ENCODE peak calls at places on chromosomes 12 and 14, in nine cellular contexts. One of them, this sample, is unnamed.

GRCh38 chr14:71371711-71372396 is 464.6 kb downstream of the PCNX1 start:
- DNase-seq in activated naive CD8-positive, alpha-beta T cell treated with anti-CD3 and anti-CD28 coated beads, Interleukin-2, amount 50 U/mL, for 24 hours: no peak
- DNase-seq in epithelial cell of esophagus: peak
- DNase-seq in stimulated activated CD4-positive, alpha-beta T cell treated with anti-CD3 and anti-CD28 coated beads, Interleukin-12 subunit alpha, Interleukin-12 subunit beta, amount 100 ng/mL, for 48 hours: no peak
- DNase-seq in HEK293T: no peak
- DNase-seq in activated CD4-positive, alpha-beta T cell treated with anti-CD3 and anti-CD28 coated beads, Interleukin-2, amount 50 U/mL, for 48 hours: no peak
- DNase-seq in fibroblast of villous mesenchyme: no peak
- DNase-seq in H7: no peak
- DNase-seq in neural crest cell: no peak
- DNase-seq in this sample: peak

GRCh38 chr14:89186850-89187376 is 230.1 kb downstream of the FOXN3 start:
- DNase-seq in activated naive CD8-positive, alpha-beta T cell treated with anti-CD3 and anti-CD28 coated beads, Interleukin-2, amount 50 U/mL, for 24 hours: no peak
- DNase-seq in epithelial cell of esophagus: peak
- DNase-seq in stimulated activated CD4-positive, alpha-beta T cell treated with anti-CD3 and anti-CD28 coated beads, Interleukin-12 subunit alpha, Interleukin-12 subunit beta, amount 100 ng/mL, for 48 hours: no peak
- DNase-seq in HEK293T: no peak
- DNase-seq in activated CD4-positive, alpha-beta T cell treated with anti-CD3 and anti-CD28 coated beads, Interleukin-2, amount 50 U/mL, for 48 hours: no peak
- DNase-seq in fibroblast of villous mesenchyme: no peak
- DNase-seq in H7: no peak
- DNase-seq in neural crest cell: no peak
- DNase-seq in this sample: peak

GRCh38 chr14:52052991-52053390 is 15.9 kb downstream of the NID2 start:
- DNase-seq in activated naive CD8-positive, alpha-beta T cell treated with anti-CD3 and anti-CD28 coated beads, Interleukin-2, amount 50 U/mL, for 24 hours: no peak
- DNase-seq in epithelial cell of esophagus: no peak
- DNase-seq in stimulated activated CD4-positive, alpha-beta T cell treated with anti-CD3 and anti-CD28 coated beads, Interleukin-12 subunit alpha, Interleukin-12 subunit beta, amount 100 ng/mL, for 48 hours: no peak
- DNase-seq in HEK293T: no peak
- DNase-seq in activated CD4-positive, alpha-beta T cell treated with anti-CD3 and anti-CD28 coated beads, Interleukin-2, amount 50 U/mL, for 48 hours: no peak
- DNase-seq in fibroblast of villous mesenchyme: peak
- DNase-seq in H7: no peak
- DNase-seq in neural crest cell: no peak
- DNase-seq in this sample: peak

GRCh38 chr14:81406863-81407262 is 6.7 kb upstream of the STON2 start:
- DNase-seq in activated naive CD8-positive, alpha-beta T cell treated with anti-CD3 and anti-CD28 coated beads, Interleukin-2, amount 50 U/mL, for 24 hours: no peak
- DNase-seq in epithelial cell of esophagus: peak
- DNase-seq in stimulated activated CD4-positive, alpha-beta T cell treated with anti-CD3 and anti-CD28 coated beads, Interleukin-12 subunit alpha, Interleukin-12 subunit beta, amount 100 ng/mL, for 48 hours: no peak
- DNase-seq in HEK293T: no peak
- DNase-seq in activated CD4-positive, alpha-beta T cell treated with anti-CD3 and anti-CD28 coated beads, Interleukin-2, amount 50 U/mL, for 48 hours: no peak
- DNase-seq in fibroblast of villous mesenchyme: peak
- DNase-seq in H7: no peak
- DNase-seq in neural crest cell: no peak
- DNase-seq in this sample: peak

GRCh38 chr14:54652188-54652889 is 85.4 kb downstream of the SAMD4A start:
- DNase-seq in activated naive CD8-positive, alpha-beta T cell treated with anti-CD3 and anti-CD28 coated beads, Interleukin-2, amount 50 U/mL, for 24 hours: no peak
- DNase-seq in epithelial cell of esophagus: peak
- DNase-seq in stimulated activated CD4-positive, alpha-beta T cell treated with anti-CD3 and anti-CD28 coated beads, Interleukin-12 subunit alpha, Interleukin-12 subunit beta, amount 100 ng/mL, for 48 hours: no peak
- DNase-seq in HEK293T: peak
- DNase-seq in activated CD4-positive, alpha-beta T cell treated with anti-CD3 and anti-CD28 coated beads, Interleukin-2, amount 50 U/mL, for 48 hours: no peak
- DNase-seq in fibroblast of villous mesenchyme: peak
- DNase-seq in H7: peak
- DNase-seq in neural crest cell: no peak
- DNase-seq in this sample: peak

GRCh38 chr14:92792885-92793284 is 1.2 kb upstream of the GOLGA5 start:
- DNase-seq in activated naive CD8-positive, alpha-beta T cell treated with anti-CD3 and anti-CD28 coated beads, Interleukin-2, amount 50 U/mL, for 24 hours: no peak
- DNase-seq in epithelial cell of esophagus: peak
- DNase-seq in stimulated activated CD4-positive, alpha-beta T cell treated with anti-CD3 and anti-CD28 coated beads, Interleukin-12 subunit alpha, Interleukin-12 subunit beta, amount 100 ng/mL, for 48 hours: no peak
- DNase-seq in HEK293T: peak
- DNase-seq in activated CD4-positive, alpha-beta T cell treated with anti-CD3 and anti-CD28 coated beads, Interleukin-2, amount 50 U/mL, for 48 hours: no peak
- DNase-seq in fibroblast of villous mesenchyme: no peak
- DNase-seq in H7: peak
- DNase-seq in neural crest cell: no peak
- DNase-seq in this sample: peak

GRCh38 chr12:40911676-40912075 is 219.4 kb downstream of the CNTN1 start:
- DNase-seq in activated naive CD8-positive, alpha-beta T cell treated with anti-CD3 and anti-CD28 coated beads, Interleukin-2, amount 50 U/mL, for 24 hours: no peak
- DNase-seq in epithelial cell of esophagus: peak
- DNase-seq in stimulated activated CD4-positive, alpha-beta T cell treated with anti-CD3 and anti-CD28 coated beads, Interleukin-12 subunit alpha, Interleukin-12 subunit beta, amount 100 ng/mL, for 48 hours: no peak
- DNase-seq in HEK293T: no peak
- DNase-seq in activated CD4-positive, alpha-beta T cell treated with anti-CD3 and anti-CD28 coated beads, Interleukin-2, amount 50 U/mL, for 48 hours: no peak
- DNase-seq in fibroblast of villous mesenchyme: no peak
- DNase-seq in H7: no peak
- DNase-seq in neural crest cell: no peak
- DNase-seq in this sample: peak

GRCh38 chr12:52238206-52238840 is 5.3 kb downstream of the KRT7 start:
- DNase-seq in activated naive CD8-positive, alpha-beta T cell treated with anti-CD3 and anti-CD28 coated beads, Interleukin-2, amount 50 U/mL, for 24 hours: no peak
- DNase-seq in epithelial cell of esophagus: no peak
- DNase-seq in stimulated activated CD4-positive, alpha-beta T cell treated with anti-CD3 and anti-CD28 coated beads, Interleukin-12 subunit alpha, Interleukin-12 subunit beta, amount 100 ng/mL, for 48 hours: no peak
- DNase-seq in HEK293T: no peak
- DNase-seq in activated CD4-positive, alpha-beta T cell treated with anti-CD3 and anti-CD28 coated beads, Interleukin-2, amount 50 U/mL, for 48 hours: no peak
- DNase-seq in fibroblast of villous mesenchyme: no peak
- DNase-seq in H7: peak
- DNase-seq in neural crest cell: no peak
- DNase-seq in this sample: peak

GRCh38 chr14:104290756-104291122 is 152.4 kb downstream of the KIF26A start:
- DNase-seq in activated naive CD8-positive, alpha-beta T cell treated with anti-CD3 and anti-CD28 coated beads, Interleukin-2, amount 50 U/mL, for 24 hours: no peak
- DNase-seq in epithelial cell of esophagus: no peak
- DNase-seq in stimulated activated CD4-positive, alpha-beta T cell treated with anti-CD3 and anti-CD28 coated beads, Interleukin-12 subunit alpha, Interleukin-12 subunit beta, amount 100 ng/mL, for 48 hours: no peak
- DNase-seq in HEK293T: no peak
- DNase-seq in activated CD4-positive, alpha-beta T cell treated with anti-CD3 and anti-CD28 coated beads, Interleukin-2, amount 50 U/mL, for 48 hours: no peak
- DNase-seq in fibroblast of villous mesenchyme: no peak
- DNase-seq in H7: no peak
- DNase-seq in neural crest cell: no peak
- DNase-seq in this sample: no peak

GRCh38 chr14:104550849-104551728 is 28.5 kb upstream of the C14orf180 start:
- DNase-seq in activated naive CD8-positive, alpha-beta T cell treated with anti-CD3 and anti-CD28 coated beads, Interleukin-2, amount 50 U/mL, for 24 hours: no peak
- DNase-seq in epithelial cell of esophagus: no peak
- DNase-seq in stimulated activated CD4-positive, alpha-beta T cell treated with anti-CD3 and anti-CD28 coated beads, Interleukin-12 subunit alpha, Interleukin-12 subunit beta, amount 100 ng/mL, for 48 hours: no peak
- DNase-seq in HEK293T: no peak
- DNase-seq in activated CD4-positive, alpha-beta T cell treated with anti-CD3 and anti-CD28 coated beads, Interleukin-2, amount 50 U/mL, for 48 hours: no peak
- DNase-seq in fibroblast of villous mesenchyme: peak
- DNase-seq in H7: peak
- DNase-seq in neural crest cell: no peak
- DNase-seq in this sample: no peak

This sample was measured in kidney tubule cell.